ENCODE peak calls at places on chromosomes 7 and 10, in four cellular contexts. One of them, this sample, is unnamed.

GRCh38 chr7:17302575-17303142 is 4.2 kb downstream of the AHR start:
- DNase-seq in K562: no peak
- DNase-seq in endothelial cell of umbilical vein: peak
- DNase-seq in GM12878: peak
- DNase-seq in this sample: peak

GRCh38 chr10:78948616-78949015 is 120.2 kb upstream of the ZMIZ1 start:
- DNase-seq in K562: no peak
- DNase-seq in endothelial cell of umbilical vein: no peak
- DNase-seq in GM12878: no peak
- DNase-seq in this sample: no peak

GRCh38 chr10:130251766-130252165 is 115.6 kb downstream of the GLRX3 start:
- DNase-seq in K562: no peak
- DNase-seq in endothelial cell of umbilical vein: no peak
- DNase-seq in GM12878: no peak
- DNase-seq in this sample: no peak

GRCh38 chr7:92246363-92247101 is 758 bp downstream of the ANKIB1 start:
- DNase-seq in K562: peak
- DNase-seq in endothelial cell of umbilical vein: peak
- DNase-seq in GM12878: no peak
- DNase-seq in this sample: peak

GRCh38 chr7:27245798-27246691 is 3.4 kb downstream of the EVX1 start:
- DNase-seq in K562: no peak
- DNase-seq in endothelial cell of umbilical vein: no peak
- DNase-seq in GM12878: no peak
- DNase-seq in this sample: no peak

GRCh38 chr7:100545636-100546128 is 6.7 kb downstream of the AGFG2 start:
- DNase-seq in K562: peak
- DNase-seq in endothelial cell of umbilical vein: peak
- DNase-seq in GM12878: peak
- DNase-seq in this sample: peak

GRCh38 chr10:103833731-103834365 is 21.5 kb downstream of the SH3PXD2A start:
- DNase-seq in K562: peak
- DNase-seq in endothelial cell of umbilical vein: no peak
- DNase-seq in GM12878: no peak
- DNase-seq in this sample: no peak

GRCh38 chr7:22435720-22436119 is 64.3 kb downstream of the STEAP1B start:
- DNase-seq in K562: no peak
- DNase-seq in endothelial cell of umbilical vein: no peak
- DNase-seq in GM12878: no peak
- DNase-seq in this sample: no peak

GRCh38 chr7:70006411-70006920 is 408.2 kb downstream of the AUTS2 start:
- DNase-seq in K562: no peak
- DNase-seq in endothelial cell of umbilical vein: no peak
- DNase-seq in GM12878: no peak
- DNase-seq in this sample: no peak

GRCh38 chr10:87619705-87620104 is 40.0 kb upstream of the PAPSS2 start:
- DNase-seq in K562: no peak
- DNase-seq in endothelial cell of umbilical vein: no peak
- DNase-seq in GM12878: no peak
- DNase-seq in this sample: peak

GRCh38 chr10:119834188-119834587 is 38.5 kb downstream of the MCMBP start:
- DNase-seq in K562: peak
- DNase-seq in endothelial cell of umbilical vein: no peak
- DNase-seq in GM12878: no peak
- DNase-seq in this sample: no peak

GRCh38 chr7:134690016-134690415 is 43.4 kb downstream of the BPGM start:
- DNase-seq in K562: no peak
- DNase-seq in endothelial cell of umbilical vein: peak
- DNase-seq in GM12878: no peak
- DNase-seq in this sample: peak

GRCh38 chr7:50142421-50143113 is 49.5 kb upstream of the ZPBP start:
- DNase-seq in K562: peak
- DNase-seq in endothelial cell of umbilical vein: peak
- DNase-seq in GM12878: peak
- DNase-seq in this sample: peak

GRCh38 chr7:47719675-47720074 is 137.8 kb upstream of the TNS3 start:
- DNase-seq in K562: no peak
- DNase-seq in endothelial cell of umbilical vein: no peak
- DNase-seq in GM12878: no peak
- DNase-seq in this sample: no peak

GRCh38 chr10:75355706-75356105 is 45.9 kb downstream of the ZNF503 start:
- DNase-seq in K562: no peak
- DNase-seq in endothelial cell of umbilical vein: no peak
- DNase-seq in GM12878: no peak
- DNase-seq in this sample: peak

GRCh38 chr7:93374345-93374940 is 142.3 kb downstream of the VPS50 start:
- DNase-seq in K562: peak
- DNase-seq in endothelial cell of umbilical vein: peak
- DNase-seq in GM12878: no peak
- DNase-seq in this sample: peak

GRCh38 chr7:36289833-36290661 is 99.6 kb upstream of the ANLN start:
- DNase-seq in K562: no peak
- DNase-seq in endothelial cell of umbilical vein: no peak
- DNase-seq in GM12878: no peak
- DNase-seq in this sample: no peak

GRCh38 chr10:78314651-78315050 is 281.0 kb downstream of the RPS24 start:
- DNase-seq in K562: no peak
- DNase-seq in endothelial cell of umbilical vein: no peak
- DNase-seq in GM12878: no peak
- DNase-seq in this sample: no peak

GRCh38 chr7:156614434-156615264 is 25.9 kb upstream of the RNF32 start:
- DNase-seq in K562: peak
- DNase-seq in endothelial cell of umbilical vein: no peak
- DNase-seq in GM12878: no peak
- DNase-seq in this sample: no peak

GRCh38 chr7:30775992-30776391 is 4.8 kb downstream of the MINDY4 start:
- DNase-seq in K562: no peak
- DNase-seq in endothelial cell of umbilical vein: no peak
- DNase-seq in GM12878: no peak
- DNase-seq in this sample: no peak

GRCh38 chr10:86353506-86354485 is 12.8 kb downstream of the GRID1 start:
- DNase-seq in K562: no peak
- DNase-seq in endothelial cell of umbilical vein: no peak
- DNase-seq in GM12878: no peak
- DNase-seq in this sample: no peak

GRCh38 chr7:103573479-103574058 is 127.6 kb upstream of the SLC26A5 start:
- DNase-seq in K562: peak
- DNase-seq in endothelial cell of umbilical vein: peak
- DNase-seq in GM12878: no peak
- DNase-seq in this sample: peak

GRCh38 chr10:22316286-22317120 is at the start of gene COMMD3:
- DNase-seq in K562: peak
- DNase-seq in endothelial cell of umbilical vein: peak
- DNase-seq in GM12878: peak
- DNase-seq in this sample: peak
- TF ChIP-seq POLR2A in K562: peak
- TF ChIP-seq POLR2A in endothelial cell of umbilical vein: peak
- TF ChIP-seq POLR2A in GM12878: peak
- TF ChIP-seq POLR2A in this sample: no peak

GRCh38 chr10:132532174-132532573 is 5.4 kb upstream of the INPP5A start:
- DNase-seq in K562: no peak
- DNase-seq in endothelial cell of umbilical vein: no peak
- DNase-seq in GM12878: no peak
- DNase-seq in this sample: no peak

GRCh38 chr10:132535065-132535651 is 2.4 kb upstream of the INPP5A start:
- DNase-seq in K562: no peak
- DNase-seq in endothelial cell of umbilical vein: no peak
- DNase-seq in GM12878: no peak
- DNase-seq in this sample: no peak

GRCh38 chr10:132533571-132534260 is 3.9 kb upstream of the INPP5A start:
- DNase-seq in K562: no peak
- DNase-seq in endothelial cell of umbilical vein: no peak
- DNase-seq in GM12878: no peak
- DNase-seq in this sample: no peak

GRCh38 chr10:132534348-132535064 is 3.1 kb upstream of the INPP5A start:
- DNase-seq in K562: no peak
- DNase-seq in endothelial cell of umbilical vein: no peak
- DNase-seq in GM12878: no peak
- DNase-seq in this sample: no peak

DNA sequence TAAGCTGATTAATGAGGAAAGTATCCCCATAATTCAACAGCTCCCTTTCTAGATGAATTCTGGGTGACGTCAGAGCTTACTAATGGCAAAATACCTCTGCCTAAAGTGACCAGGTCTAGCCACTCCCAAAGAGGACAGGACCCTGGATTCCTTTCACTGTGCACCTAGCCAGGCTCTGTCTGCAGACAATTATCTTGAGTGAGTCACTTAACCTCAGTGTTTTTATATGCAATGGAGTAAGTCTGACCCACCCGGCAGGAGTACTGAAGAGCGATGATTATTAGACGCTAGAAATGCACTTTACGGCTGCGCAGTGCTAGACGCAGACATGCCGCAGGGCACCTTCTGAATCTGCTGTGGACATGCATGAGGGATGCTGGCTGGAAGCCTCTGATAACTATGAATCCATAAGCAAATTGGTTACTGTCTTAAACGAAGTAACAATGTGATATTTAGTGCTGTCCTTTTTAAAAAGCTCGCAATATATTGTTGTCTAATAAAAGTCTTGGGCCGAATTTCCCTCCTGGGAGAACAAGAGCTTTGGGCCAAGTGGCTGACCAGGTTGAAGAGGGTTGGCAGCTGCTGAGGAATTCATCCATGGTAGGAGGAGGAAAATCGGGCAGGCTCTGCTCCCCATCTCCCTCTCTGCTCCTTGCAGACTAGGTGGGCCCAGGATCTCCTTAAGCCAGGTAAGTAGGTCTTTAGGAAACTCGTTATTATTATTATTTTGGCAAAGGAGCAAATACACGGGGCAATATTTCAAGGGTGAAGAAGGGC is 4.6 kb upstream of the INPP5A start:
- DNase-seq in K562: no peak
- DNase-seq in endothelial cell of umbilical vein: no peak
- DNase-seq in GM12878: no peak
- DNase-seq in this sample: peak
- TF ChIP-seq FOS in K562: no peak
- TF ChIP-seq FOS in endothelial cell of umbilical vein: no peak
- TF ChIP-seq FOS in GM12878: no peak
- TF ChIP-seq FOS in this sample: peak

GRCh38 chr10:84178387-84178697 is 4.7 kb downstream of the GPR15LG start:
- DNase-seq in K562: no peak
- DNase-seq in endothelial cell of umbilical vein: no peak
- DNase-seq in GM12878: no peak
- DNase-seq in this sample: no peak

GRCh38 chr10:84177541-84178386 is 4.2 kb downstream of the GPR15LG start:
- DNase-seq in K562: no peak
- DNase-seq in endothelial cell of umbilical vein: no peak
- DNase-seq in GM12878: no peak
- DNase-seq in this sample: no peak

GRCh38 chr10:84181631-84182030 is 8.0 kb downstream of the GPR15LG start:
- DNase-seq in K562: no peak
- DNase-seq in endothelial cell of umbilical vein: no peak
- DNase-seq in GM12878: no peak
- DNase-seq in this sample: no peak

GRCh38 chr10:84176836-84177474 is 3.4 kb downstream of the GPR15LG start:
- DNase-seq in K562: no peak
- DNase-seq in endothelial cell of umbilical vein: no peak
- DNase-seq in GM12878: no peak
- DNase-seq in this sample: no peak

GRCh38 chr10:84179059-84179710 is 5.6 kb downstream of the GPR15LG start:
- DNase-seq in K562: no peak
- DNase-seq in endothelial cell of umbilical vein: no peak
- DNase-seq in GM12878: no peak
- DNase-seq in this sample: peak
- H3K4me2 ChIP-seq in K562: no peak
- H3K4me2 ChIP-seq in endothelial cell of umbilical vein: no peak
- H3K4me2 ChIP-seq in GM12878: peak
- H3K4me2 ChIP-seq in this sample: no peak

GRCh38 chr10:63520463-63521388 is 475 bp upstream of the REEP3 start:
- DNase-seq in K562: peak
- DNase-seq in endothelial cell of umbilical vein: peak
- DNase-seq in GM12878: no peak
- DNase-seq in this sample: peak

GRCh38 chr10:63523015-63523414 is 1.8 kb downstream of the REEP3 start:
- DNase-seq in K562: no peak
- DNase-seq in endothelial cell of umbilical vein: no peak
- DNase-seq in GM12878: no peak
- DNase-seq in this sample: no peak

GRCh38 chr10:63522129-63522687 is 1.0 kb downstream of the REEP3 start:
- DNase-seq in K562: no peak
- DNase-seq in endothelial cell of umbilical vein: peak
- DNase-seq in GM12878: no peak
- DNase-seq in this sample: peak

GRCh38 chr10:63518690-63519288 is 2.4 kb upstream of the REEP3 start:
- DNase-seq in K562: no peak
- DNase-seq in endothelial cell of umbilical vein: no peak
- DNase-seq in GM12878: no peak
- DNase-seq in this sample: no peak

GRCh38 chr10:63521389-63522128 is at the start of gene REEP3:
- DNase-seq in K562: peak
- DNase-seq in endothelial cell of umbilical vein: peak
- DNase-seq in GM12878: no peak
- DNase-seq in this sample: peak
- TF ChIP-seq POLR2A in K562: peak
- TF ChIP-seq POLR2A in endothelial cell of umbilical vein: peak
- TF ChIP-seq POLR2A in GM12878: peak
- TF ChIP-seq POLR2A in this sample: peak

GRCh38 chr10:126661841-126662520 is 8.5 kb downstream of the C10orf90 start:
- DNase-seq in K562: no peak
- DNase-seq in endothelial cell of umbilical vein: no peak
- DNase-seq in GM12878: no peak
- DNase-seq in this sample: no peak
- TF ChIP-seq FOS in K562: no peak
- TF ChIP-seq FOS in endothelial cell of umbilical vein: no peak
- TF ChIP-seq FOS in GM12878: no peak
- TF ChIP-seq FOS in this sample: no peak

GRCh38 chr10:6064119-6064518 is 2.0 kb upstream of the IL2RA start:
- DNase-seq in K562: no peak
- DNase-seq in endothelial cell of umbilical vein: no peak
- DNase-seq in GM12878: no peak
- DNase-seq in this sample: no peak

GRCh38 chr10:6059506-6059905 is 2.7 kb downstream of the IL2RA start:
- DNase-seq in K562: no peak
- DNase-seq in endothelial cell of umbilical vein: no peak
- DNase-seq in GM12878: no peak
- DNase-seq in this sample: no peak

GRCh38 chr10:6058677-6059475 is 3.3 kb downstream of the IL2RA start:
- DNase-seq in K562: no peak
- DNase-seq in endothelial cell of umbilical vein: no peak
- DNase-seq in GM12878: no peak
- DNase-seq in this sample: no peak

GRCh38 chr10:6062101-6062771 is at the start of gene IL2RA:
- DNase-seq in K562: no peak
- DNase-seq in endothelial cell of umbilical vein: no peak
- DNase-seq in GM12878: no peak
- DNase-seq in this sample: no peak

GRCh38 chr10:6061056-6061455 is 1.1 kb downstream of the IL2RA start:
- DNase-seq in K562: no peak
- DNase-seq in endothelial cell of umbilical vein: no peak
- DNase-seq in GM12878: no peak
- DNase-seq in this sample: no peak
- H3K4me2 ChIP-seq in K562: no peak
- H3K4me2 ChIP-seq in endothelial cell of umbilical vein: no peak
- H3K4me2 ChIP-seq in GM12878: peak
- H3K4me2 ChIP-seq in this sample: no peak